ENCODE peak calls at places on chromosomes 1 and 21, in nine cellular contexts. One of them, this sample, is unnamed. For H3K36me3, the result is how much of the 10 kb centered on the place peaks cover.

GRCh38 chr1:153361129-153362109 is 3.8 kb downstream of the S100A9 start:
- DNase-seq in IMR-90: no peak
- DNase-seq in GM23338: no peak
- DNase-seq in PC-3: no peak
- DNase-seq in right atrium auricular region: peak
- DNase-seq in brain microvascular endothelial cell: no peak
- DNase-seq in mammary epithelial cell: no peak
- DNase-seq in GM06990: no peak
- DNase-seq in A673: no peak
- DNase-seq in this sample: peak

GRCh38 chr1:27218736-27219135 is 15.7 kb upstream of the WDTC1 start:
- DNase-seq in mammary epithelial cell: no peak
- DNase-seq in GM06990: no peak
- DNase-seq in A673: no peak
- DNase-seq in brain microvascular endothelial cell: no peak
- DNase-seq in IMR-90: no peak
- DNase-seq in PC-3: no peak
- DNase-seq in right atrium auricular region: no peak
- DNase-seq in GM23338: no peak
- DNase-seq in this sample: no peak

GRCh38 chr1:156226116-156226538 is 13.3 kb downstream of the PMF1 start:
- DNase-seq in GM06990: peak
- DNase-seq in right atrium auricular region: no peak
- DNase-seq in A673: no peak
- DNase-seq in mammary epithelial cell: no peak
- DNase-seq in brain microvascular endothelial cell: no peak
- DNase-seq in PC-3: no peak
- DNase-seq in GM23338: no peak
- DNase-seq in IMR-90: no peak
- DNase-seq in this sample: no peak

GRCh38 chr1:5833911-5834310 is 158.3 kb downstream of the NPHP4 start:
- DNase-seq in IMR-90: no peak
- DNase-seq in A673: no peak
- DNase-seq in right atrium auricular region: no peak
- DNase-seq in GM23338: no peak
- DNase-seq in brain microvascular endothelial cell: no peak
- DNase-seq in GM06990: no peak
- DNase-seq in mammary epithelial cell: no peak
- DNase-seq in PC-3: no peak
- DNase-seq in this sample: no peak

GRCh38 chr1:234585333-234586055 is 24.5 kb downstream of the IRF2BP2 start:
- DNase-seq in mammary epithelial cell: no peak
- DNase-seq in GM06990: no peak
- DNase-seq in PC-3: no peak
- DNase-seq in IMR-90: peak
- DNase-seq in brain microvascular endothelial cell: peak
- DNase-seq in right atrium auricular region: peak
- DNase-seq in GM23338: no peak
- DNase-seq in A673: peak
- DNase-seq in this sample: peak

GRCh38 chr1:226634156-226634588 is 85.6 kb downstream of the STUM start:
- DNase-seq in GM06990: peak
- DNase-seq in brain microvascular endothelial cell: peak
- DNase-seq in GM23338: peak
- DNase-seq in right atrium auricular region: peak
- DNase-seq in mammary epithelial cell: peak
- DNase-seq in IMR-90: peak
- DNase-seq in A673: peak
- DNase-seq in PC-3: peak
- DNase-seq in this sample: peak

GRCh38 chr1:234955107-234955731 is 173.4 kb downstream of the TOMM20 start:
- DNase-seq in GM06990: peak
- DNase-seq in A673: no peak
- DNase-seq in GM23338: no peak
- DNase-seq in mammary epithelial cell: no peak
- DNase-seq in PC-3: no peak
- DNase-seq in IMR-90: peak
- DNase-seq in right atrium auricular region: peak
- DNase-seq in brain microvascular endothelial cell: no peak
- DNase-seq in this sample: peak

GRCh38 chr1:212162635-212163034 is 122.6 kb upstream of the PPP2R5A start:
- DNase-seq in PC-3: no peak
- DNase-seq in brain microvascular endothelial cell: peak
- DNase-seq in A673: no peak
- DNase-seq in right atrium auricular region: no peak
- DNase-seq in GM23338: no peak
- DNase-seq in IMR-90: peak
- DNase-seq in GM06990: peak
- DNase-seq in mammary epithelial cell: peak
- DNase-seq in this sample: no peak

GRCh38 chr21:45865106-45865835 is 116.3 kb upstream of the COL6A1 start:
- DNase-seq in right atrium auricular region: no peak
- DNase-seq in A673: no peak
- DNase-seq in GM23338: no peak
- DNase-seq in IMR-90: peak
- DNase-seq in PC-3: peak
- DNase-seq in brain microvascular endothelial cell: peak
- DNase-seq in GM06990: no peak
- DNase-seq in mammary epithelial cell: peak
- DNase-seq in this sample: no peak

GRCh38 chr21:32306021-32306780 is 7.5 kb downstream of the MRAP start:
- DNase-seq in PC-3: no peak
- DNase-seq in brain microvascular endothelial cell: peak
- DNase-seq in A673: no peak
- DNase-seq in GM23338: peak
- DNase-seq in right atrium auricular region: peak
- DNase-seq in mammary epithelial cell: no peak
- DNase-seq in GM06990: no peak
- DNase-seq in IMR-90: no peak
- DNase-seq in this sample: no peak

GRCh38 chr21:32463889-32464300 is 51.4 kb downstream of the EVA1C start:
- DNase-seq in mammary epithelial cell: peak
- DNase-seq in A673: peak
- DNase-seq in GM23338: no peak
- DNase-seq in brain microvascular endothelial cell: peak
- DNase-seq in right atrium auricular region: peak
- DNase-seq in GM06990: no peak
- DNase-seq in PC-3: peak
- DNase-seq in IMR-90: peak
- DNase-seq in this sample: no peak

DNA sequence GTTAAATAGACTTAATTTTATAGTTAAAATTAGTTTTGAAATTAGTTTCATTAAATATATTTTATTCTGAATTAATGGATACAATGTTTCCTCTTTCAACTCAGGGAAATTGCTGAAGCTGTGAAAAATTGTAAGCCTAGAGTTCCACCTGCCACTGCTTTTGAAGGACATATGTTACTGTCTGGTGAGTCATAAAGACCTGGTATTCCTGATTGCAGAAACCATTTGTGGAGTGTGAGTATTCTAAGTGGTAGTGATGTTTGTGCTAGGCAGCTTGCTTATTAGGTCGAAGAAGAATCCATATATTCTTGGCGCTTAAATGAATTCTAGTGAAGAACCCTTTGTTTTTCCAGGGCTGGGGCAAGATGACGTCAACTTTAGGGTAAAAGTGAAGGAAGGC is 34.0 kb downstream of the MTR start:
- DNase-seq in brain microvascular endothelial cell: no peak
- DNase-seq in right atrium auricular region: no peak
- DNase-seq in GM23338: no peak
- DNase-seq in GM06990: no peak
- DNase-seq in PC-3: no peak
- DNase-seq in mammary epithelial cell: no peak
- DNase-seq in A673: no peak
- DNase-seq in IMR-90: no peak
- DNase-seq in this sample: no peak
- H3K36me3 ChIP-seq in brain microvascular endothelial cell: under half
- H3K36me3 ChIP-seq in right atrium auricular region: under half
- H3K36me3 ChIP-seq in GM23338: under half
- H3K36me3 ChIP-seq in GM06990: under half
- H3K36me3 ChIP-seq in PC-3: under half
- H3K36me3 ChIP-seq in mammary epithelial cell: under half
- H3K36me3 ChIP-seq in A673: under half
- H3K36me3 ChIP-seq in IMR-90: under half
- H3K36me3 ChIP-seq in this sample: half or more

GRCh38 chr1:34060331-34060730 is 104.7 kb downstream of the CSMD2 start:
- DNase-seq in A673: no peak
- DNase-seq in PC-3: no peak
- DNase-seq in GM06990: no peak
- DNase-seq in brain microvascular endothelial cell: no peak
- DNase-seq in mammary epithelial cell: no peak
- DNase-seq in GM23338: no peak
- DNase-seq in right atrium auricular region: no peak
- DNase-seq in IMR-90: no peak
- DNase-seq in this sample: no peak

GRCh38 chr1:34055828-34056227 is 109.2 kb downstream of the CSMD2 start:
- DNase-seq in brain microvascular endothelial cell: no peak
- DNase-seq in A673: no peak
- DNase-seq in GM23338: no peak
- DNase-seq in mammary epithelial cell: no peak
- DNase-seq in IMR-90: no peak
- DNase-seq in GM06990: no peak
- DNase-seq in PC-3: no peak
- DNase-seq in right atrium auricular region: no peak
- DNase-seq in this sample: no peak

GRCh38 chr1:34060901-34061415 is 104.1 kb downstream of the CSMD2 start:
- DNase-seq in brain microvascular endothelial cell: no peak
- DNase-seq in right atrium auricular region: no peak
- DNase-seq in A673: no peak
- DNase-seq in GM06990: no peak
- DNase-seq in mammary epithelial cell: no peak
- DNase-seq in IMR-90: no peak
- DNase-seq in PC-3: no peak
- DNase-seq in GM23338: no peak
- DNase-seq in this sample: peak

GRCh38 chr1:34057751-34058150 is 107.3 kb downstream of the CSMD2 start:
- DNase-seq in right atrium auricular region: no peak
- DNase-seq in GM06990: no peak
- DNase-seq in mammary epithelial cell: no peak
- DNase-seq in PC-3: no peak
- DNase-seq in A673: no peak
- DNase-seq in IMR-90: no peak
- DNase-seq in GM23338: no peak
- DNase-seq in brain microvascular endothelial cell: no peak
- DNase-seq in this sample: no peak

DNA sequence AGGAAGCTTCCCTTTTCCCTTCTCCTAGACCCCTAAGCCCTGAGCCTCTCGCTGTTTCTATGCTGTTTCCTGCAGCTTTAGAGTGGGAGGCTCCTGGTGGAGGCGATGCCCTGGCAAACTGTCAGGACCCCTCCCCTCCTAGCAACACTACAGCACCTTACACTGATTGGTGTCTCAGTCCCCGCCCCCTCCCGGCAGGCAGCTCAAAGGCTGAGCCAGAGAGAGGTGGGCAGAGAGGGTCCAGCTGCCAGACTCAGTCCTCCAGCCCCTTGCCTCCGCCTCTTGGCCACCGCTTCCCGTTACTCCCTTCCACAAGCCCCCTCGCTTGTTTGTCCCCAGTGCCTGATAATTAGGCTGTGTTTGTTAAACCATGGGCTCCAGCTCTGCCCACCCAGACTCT is 107.7 kb downstream of the CSMD2 start:
- DNase-seq in GM06990: no peak
- DNase-seq in mammary epithelial cell: no peak
- DNase-seq in GM23338: peak
- DNase-seq in brain microvascular endothelial cell: no peak
- DNase-seq in IMR-90: no peak
- DNase-seq in PC-3: no peak
- DNase-seq in A673: no peak
- DNase-seq in right atrium auricular region: no peak
- DNase-seq in this sample: no peak
- H3K4me3 ChIP-seq in GM06990: no peak
- H3K4me3 ChIP-seq in mammary epithelial cell: no peak
- H3K4me3 ChIP-seq in GM23338: no peak
- H3K4me3 ChIP-seq in brain microvascular endothelial cell: no peak
- H3K4me3 ChIP-seq in IMR-90: no peak
- H3K4me3 ChIP-seq in PC-3: no peak
- H3K4me3 ChIP-seq in A673: no peak
- H3K4me3 ChIP-seq in right atrium auricular region: no peak
- H3K4me3 ChIP-seq in this sample: no peak

DNA sequence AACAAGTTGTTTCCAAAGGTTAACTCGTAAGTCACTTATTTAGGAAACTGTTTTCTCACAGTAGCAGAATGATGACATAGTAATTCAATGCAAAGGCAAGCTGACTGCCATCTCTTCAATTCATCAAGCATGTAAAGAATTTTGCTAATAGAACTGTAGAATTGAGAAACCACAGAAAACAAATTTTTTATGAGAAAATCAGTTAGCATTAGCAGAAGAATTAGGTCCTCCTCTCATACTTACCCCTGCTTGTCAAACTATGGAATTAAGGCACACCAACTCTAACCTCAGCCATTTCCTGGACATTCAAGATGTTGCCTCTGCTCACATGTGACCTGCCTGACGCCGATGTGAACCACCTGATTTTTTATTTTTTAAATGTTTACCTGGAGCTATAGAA is 115.2 kb downstream of the LRRC40 start:
- DNase-seq in brain microvascular endothelial cell: no peak
- DNase-seq in mammary epithelial cell: no peak
- DNase-seq in right atrium auricular region: no peak
- DNase-seq in GM23338: no peak
- DNase-seq in GM06990: no peak
- DNase-seq in IMR-90: peak
- DNase-seq in A673: no peak
- DNase-seq in PC-3: no peak
- DNase-seq in this sample: no peak
- TF ChIP-seq CTCF in brain microvascular endothelial cell: no peak
- TF ChIP-seq CTCF in mammary epithelial cell: no peak
- TF ChIP-seq CTCF in right atrium auricular region: no peak
- TF ChIP-seq CTCF in GM23338: no peak
- TF ChIP-seq CTCF in GM06990: no peak
- TF ChIP-seq CTCF in IMR-90: no peak
- TF ChIP-seq CTCF in A673: no peak
- TF ChIP-seq CTCF in PC-3: no peak
- TF ChIP-seq CTCF in this sample: no peak

GRCh38 chr1:33815061-33815460 is 48.8 kb upstream of the HMGB4 start:
- DNase-seq in A673: no peak
- DNase-seq in IMR-90: peak
- DNase-seq in mammary epithelial cell: no peak
- DNase-seq in brain microvascular endothelial cell: peak
- DNase-seq in GM23338: no peak
- DNase-seq in right atrium auricular region: no peak
- DNase-seq in GM06990: no peak
- DNase-seq in PC-3: peak
- DNase-seq in this sample: no peak

GRCh38 chr1:33819913-33820311 is 44.0 kb upstream of the HMGB4 start:
- DNase-seq in A673: no peak
- DNase-seq in IMR-90: no peak
- DNase-seq in GM06990: no peak
- DNase-seq in mammary epithelial cell: no peak
- DNase-seq in brain microvascular endothelial cell: no peak
- DNase-seq in right atrium auricular region: peak
- DNase-seq in PC-3: no peak
- DNase-seq in GM23338: no peak
- DNase-seq in this sample: no peak

GRCh38 chr1:33820804-33821203 is 43.1 kb upstream of the HMGB4 start:
- DNase-seq in PC-3: no peak
- DNase-seq in mammary epithelial cell: no peak
- DNase-seq in A673: no peak
- DNase-seq in brain microvascular endothelial cell: no peak
- DNase-seq in IMR-90: no peak
- DNase-seq in right atrium auricular region: no peak
- DNase-seq in GM06990: no peak
- DNase-seq in GM23338: no peak
- DNase-seq in this sample: no peak

GRCh38 chr1:33819290-33819912 is 44.5 kb upstream of the HMGB4 start:
- DNase-seq in mammary epithelial cell: no peak
- DNase-seq in GM23338: no peak
- DNase-seq in IMR-90: no peak
- DNase-seq in PC-3: no peak
- DNase-seq in A673: no peak
- DNase-seq in right atrium auricular region: peak
- DNase-seq in brain microvascular endothelial cell: no peak
- DNase-seq in GM06990: no peak
- DNase-seq in this sample: no peak

GRCh38 chr1:33818071-33818470 is 45.8 kb upstream of the HMGB4 start:
- DNase-seq in IMR-90: no peak
- DNase-seq in mammary epithelial cell: no peak
- DNase-seq in right atrium auricular region: peak
- DNase-seq in PC-3: no peak
- DNase-seq in A673: no peak
- DNase-seq in GM06990: no peak
- DNase-seq in brain microvascular endothelial cell: no peak
- DNase-seq in GM23338: peak
- DNase-seq in this sample: no peak
- H3K36me3 ChIP-seq in IMR-90: under half
- H3K36me3 ChIP-seq in mammary epithelial cell: under half
- H3K36me3 ChIP-seq in right atrium auricular region: under half
- H3K36me3 ChIP-seq in PC-3: under half
- H3K36me3 ChIP-seq in A673: under half
- H3K36me3 ChIP-seq in GM06990: under half
- H3K36me3 ChIP-seq in brain microvascular endothelial cell: under half
- H3K36me3 ChIP-seq in GM23338: under half
- H3K36me3 ChIP-seq in this sample: under half